ENCODE peak calls at places on chromosomes 4 and X, in eight cellular contexts. One of them, this sample, is unnamed.

GRCh38 chrX:131778269-131779218 is 234.7 kb downstream of the OR13H1 start:
- DNase-seq in HCT116: no peak
- DNase-seq in right lobe of liver: no peak
- DNase-seq in Peyer's patch: peak; percentile 72
- DNase-seq in tibial nerve: no peak
- DNase-seq in body of pancreas: peak; percentile 83
- DNase-seq in heart left ventricle: no peak
- DNase-seq in thyroid gland: no peak
- DNase-seq in this sample: no peak

GRCh38 chr4:77010841-77011354 is 61.3 kb downstream of the SEPTIN11 start:
- DNase-seq in thyroid gland: no peak
- DNase-seq in right lobe of liver: no peak
- DNase-seq in heart left ventricle: no peak
- DNase-seq in body of pancreas: no peak
- DNase-seq in Peyer's patch: no peak
- DNase-seq in HCT116: no peak
- DNase-seq in tibial nerve: no peak
- DNase-seq in this sample: peak; percentile 25

GRCh38 chr4:98470831-98471230 is 187.6 kb downstream of the TSPAN5 start:
- DNase-seq in Peyer's patch: no peak
- DNase-seq in tibial nerve: no peak
- DNase-seq in right lobe of liver: no peak
- DNase-seq in thyroid gland: no peak
- DNase-seq in HCT116: no peak
- DNase-seq in heart left ventricle: no peak
- DNase-seq in body of pancreas: no peak
- DNase-seq in this sample: peak; percentile 42

GRCh38 chr4:187666634-187667033 is 328.9 kb upstream of the ZFP42 start:
- DNase-seq in heart left ventricle: no peak
- DNase-seq in right lobe of liver: no peak
- DNase-seq in HCT116: no peak
- DNase-seq in Peyer's patch: no peak
- DNase-seq in tibial nerve: peak; percentile 5
- DNase-seq in body of pancreas: no peak
- DNase-seq in thyroid gland: no peak
- DNase-seq in this sample: no peak

GRCh38 chr4:145153181-145153903 is 27.0 kb downstream of the OTUD4 start:
- DNase-seq in body of pancreas: peak; percentile 18
- DNase-seq in right lobe of liver: no peak
- DNase-seq in heart left ventricle: no peak
- DNase-seq in Peyer's patch: no peak
- DNase-seq in HCT116: no peak
- DNase-seq in tibial nerve: no peak
- DNase-seq in thyroid gland: no peak
- DNase-seq in this sample: no peak

GRCh38 chrX:120566817-120567216 is 6.1 kb upstream of the CUL4B start:
- DNase-seq in heart left ventricle: no peak
- DNase-seq in thyroid gland: no peak
- DNase-seq in body of pancreas: peak; percentile 51
- DNase-seq in right lobe of liver: no peak
- DNase-seq in tibial nerve: no peak
- DNase-seq in Peyer's patch: no peak
- DNase-seq in HCT116: no peak
- DNase-seq in this sample: no peak

GRCh38 chrX:19193584-19193983 is 71.3 kb upstream of the ADGRG2 start:
- DNase-seq in Peyer's patch: no peak
- DNase-seq in body of pancreas: no peak
- DNase-seq in heart left ventricle: no peak
- DNase-seq in thyroid gland: no peak
- DNase-seq in tibial nerve: no peak
- DNase-seq in right lobe of liver: no peak
- DNase-seq in HCT116: no peak
- DNase-seq in this sample: no peak

GRCh38 chr4:83212041-83212851 is 72.4 kb downstream of the COQ2 start:
- DNase-seq in right lobe of liver: no peak
- DNase-seq in body of pancreas: peak; percentile 17
- DNase-seq in heart left ventricle: no peak
- DNase-seq in thyroid gland: peak; percentile 16
- DNase-seq in HCT116: no peak
- DNase-seq in Peyer's patch: peak; percentile 63
- DNase-seq in tibial nerve: no peak
- DNase-seq in this sample: no peak

GRCh38 chr4:118950929-118951570 is 62.4 kb downstream of the SYNPO2 start:
- DNase-seq in right lobe of liver: no peak
- DNase-seq in body of pancreas: no peak
- DNase-seq in thyroid gland: no peak
- DNase-seq in HCT116: no peak
- DNase-seq in Peyer's patch: no peak
- DNase-seq in tibial nerve: no peak
- DNase-seq in heart left ventricle: no peak
- DNase-seq in this sample: no peak

GRCh38 chr4:118953276-118953675 is 64.6 kb downstream of the SYNPO2 start:
- DNase-seq in thyroid gland: no peak
- DNase-seq in body of pancreas: no peak
- DNase-seq in tibial nerve: no peak
- DNase-seq in HCT116: no peak
- DNase-seq in Peyer's patch: no peak
- DNase-seq in heart left ventricle: no peak
- DNase-seq in right lobe of liver: no peak
- DNase-seq in this sample: no peak

GRCh38 chr4:118950224-118950623 is 61.6 kb downstream of the SYNPO2 start:
- DNase-seq in body of pancreas: no peak
- DNase-seq in tibial nerve: no peak
- DNase-seq in thyroid gland: no peak
- DNase-seq in heart left ventricle: no peak
- DNase-seq in HCT116: no peak
- DNase-seq in right lobe of liver: no peak
- DNase-seq in Peyer's patch: no peak
- DNase-seq in this sample: no peak

GRCh38 chr4:118947095-118947494 is 58.4 kb downstream of the SYNPO2 start:
- DNase-seq in body of pancreas: no peak
- DNase-seq in Peyer's patch: no peak
- DNase-seq in thyroid gland: no peak
- DNase-seq in HCT116: no peak
- DNase-seq in right lobe of liver: no peak
- DNase-seq in heart left ventricle: no peak
- DNase-seq in tibial nerve: no peak
- DNase-seq in this sample: no peak

DNA sequence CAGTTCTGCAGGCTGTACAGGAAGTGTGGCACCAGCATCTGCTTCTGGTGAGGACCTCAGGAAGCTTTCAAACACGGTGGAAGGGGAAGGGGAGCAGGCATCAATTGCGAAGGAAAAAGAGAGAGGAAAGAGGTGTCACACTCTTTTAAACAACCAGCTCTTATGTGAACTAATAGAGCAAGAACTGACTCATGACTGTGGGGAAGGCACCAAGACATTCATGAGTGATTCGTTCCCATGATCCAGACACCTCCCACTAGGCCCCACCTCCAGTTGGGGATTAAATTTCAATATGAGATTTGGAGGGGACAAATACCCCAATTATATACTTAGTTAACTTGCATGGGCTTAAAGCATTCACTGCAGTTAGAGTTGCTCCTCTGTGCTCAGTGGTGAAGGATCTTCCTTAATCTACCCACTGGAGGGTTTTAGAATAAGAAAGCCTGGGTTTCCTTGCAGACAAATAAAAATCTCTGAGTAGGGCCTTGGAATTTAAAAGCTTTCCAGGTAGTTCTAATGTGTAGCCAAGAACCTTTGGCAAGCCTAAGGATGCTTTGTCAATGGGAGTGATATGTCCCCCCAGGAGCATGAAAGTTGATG is 60.0 kb downstream of the SYNPO2 start:
- DNase-seq in tibial nerve: no peak
- DNase-seq in right lobe of liver: no peak
- DNase-seq in Peyer's patch: no peak
- DNase-seq in HCT116: no peak
- DNase-seq in heart left ventricle: no peak
- DNase-seq in thyroid gland: no peak
- DNase-seq in body of pancreas: no peak
- DNase-seq in this sample: no peak
- TF ChIP-seq POLR2A in tibial nerve: no peak
- TF ChIP-seq POLR2A in right lobe of liver: no peak
- TF ChIP-seq POLR2A in Peyer's patch: no peak
- TF ChIP-seq POLR2A in HCT116: no peak
- TF ChIP-seq POLR2A in heart left ventricle: no peak
- TF ChIP-seq POLR2A in thyroid gland: no peak
- TF ChIP-seq POLR2A in body of pancreas: no peak
- TF ChIP-seq POLR2A in this sample: no peak

DNA sequence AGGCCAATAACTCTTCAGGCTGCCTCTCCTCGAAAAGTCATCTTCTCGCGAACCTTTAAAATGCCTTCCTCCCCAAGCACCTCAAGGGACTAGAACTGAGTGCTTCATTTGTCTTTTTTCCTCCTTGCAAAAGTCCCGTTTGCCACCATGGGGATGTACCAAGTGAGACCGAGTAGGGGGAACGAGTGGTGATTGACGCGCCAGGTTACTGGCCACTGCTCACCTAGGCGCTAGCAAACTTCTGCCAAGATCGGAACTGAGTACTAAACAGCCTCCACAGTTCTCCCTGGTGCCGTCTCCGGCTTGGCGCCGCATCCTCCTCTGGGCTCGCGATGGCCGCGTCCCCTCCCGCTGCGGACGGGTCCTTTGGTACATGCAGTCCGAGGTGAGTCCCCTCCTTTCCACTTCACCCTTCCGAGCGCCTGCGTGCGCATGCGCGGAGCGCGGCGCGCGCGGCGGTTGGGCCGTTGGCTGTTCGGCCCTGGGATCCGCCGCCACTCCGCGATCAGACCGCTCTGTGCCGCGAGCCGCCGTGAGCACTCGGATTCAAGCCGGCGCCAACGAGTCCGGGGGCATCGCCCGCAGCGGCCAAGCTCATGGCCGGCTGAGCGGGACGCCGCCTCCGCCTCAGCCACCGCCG is at the start of gene CDK16:
- DNase-seq in heart left ventricle: peak; percentile 87
- DNase-seq in HCT116: peak; percentile 45
- DNase-seq in body of pancreas: peak; percentile 83
- DNase-seq in thyroid gland: peak; percentile 67
- DNase-seq in right lobe of liver: peak; percentile 89
- DNase-seq in tibial nerve: peak; percentile 45
- DNase-seq in Peyer's patch: peak; percentile 72
- DNase-seq in this sample: peak; percentile 35
- TF ChIP-seq POLR2A in heart left ventricle: peak; percentile 77
- TF ChIP-seq POLR2A in HCT116: peak; percentile 68
- TF ChIP-seq POLR2A in body of pancreas: peak; percentile 71
- TF ChIP-seq POLR2A in thyroid gland: peak; percentile 21
- TF ChIP-seq POLR2A in right lobe of liver: peak; percentile 88
- TF ChIP-seq POLR2A in tibial nerve: peak; percentile 78
- TF ChIP-seq POLR2A in Peyer's patch: peak; percentile 84
- TF ChIP-seq POLR2A in this sample: peak; percentile 85

GRCh38 chrX:153925739-153926593 is at the start of gene ARHGAP4:
- DNase-seq in thyroid gland: no peak
- DNase-seq in HCT116: peak; percentile 37
- DNase-seq in Peyer's patch: peak; percentile 33
- DNase-seq in tibial nerve: no peak
- DNase-seq in heart left ventricle: no peak
- DNase-seq in body of pancreas: no peak
- DNase-seq in right lobe of liver: no peak
- DNase-seq in this sample: no peak

GRCh38 chrX:153927686-153927935 is 1.5 kb upstream of the ARHGAP4 start:
- DNase-seq in heart left ventricle: no peak
- DNase-seq in HCT116: no peak
- DNase-seq in Peyer's patch: no peak
- DNase-seq in tibial nerve: no peak
- DNase-seq in right lobe of liver: no peak
- DNase-seq in thyroid gland: no peak
- DNase-seq in body of pancreas: no peak
- DNase-seq in this sample: no peak

GRCh38 chrX:153926594-153926862 is 464 bp upstream of the ARHGAP4 start:
- DNase-seq in HCT116: no peak
- DNase-seq in Peyer's patch: no peak
- DNase-seq in heart left ventricle: no peak
- DNase-seq in tibial nerve: no peak
- DNase-seq in thyroid gland: no peak
- DNase-seq in body of pancreas: no peak
- DNase-seq in right lobe of liver: no peak
- DNase-seq in this sample: no peak

GRCh38 chrX:153927936-153928760 is 2.1 kb upstream of the ARHGAP4 start:
- DNase-seq in HCT116: peak; percentile 93
- DNase-seq in Peyer's patch: peak; percentile 93
- DNase-seq in thyroid gland: peak; percentile 94
- DNase-seq in body of pancreas: peak; percentile 97
- DNase-seq in right lobe of liver: peak; percentile 98
- DNase-seq in tibial nerve: peak; percentile 76
- DNase-seq in heart left ventricle: peak; percentile 97
- DNase-seq in this sample: peak; percentile 99

DNA sequence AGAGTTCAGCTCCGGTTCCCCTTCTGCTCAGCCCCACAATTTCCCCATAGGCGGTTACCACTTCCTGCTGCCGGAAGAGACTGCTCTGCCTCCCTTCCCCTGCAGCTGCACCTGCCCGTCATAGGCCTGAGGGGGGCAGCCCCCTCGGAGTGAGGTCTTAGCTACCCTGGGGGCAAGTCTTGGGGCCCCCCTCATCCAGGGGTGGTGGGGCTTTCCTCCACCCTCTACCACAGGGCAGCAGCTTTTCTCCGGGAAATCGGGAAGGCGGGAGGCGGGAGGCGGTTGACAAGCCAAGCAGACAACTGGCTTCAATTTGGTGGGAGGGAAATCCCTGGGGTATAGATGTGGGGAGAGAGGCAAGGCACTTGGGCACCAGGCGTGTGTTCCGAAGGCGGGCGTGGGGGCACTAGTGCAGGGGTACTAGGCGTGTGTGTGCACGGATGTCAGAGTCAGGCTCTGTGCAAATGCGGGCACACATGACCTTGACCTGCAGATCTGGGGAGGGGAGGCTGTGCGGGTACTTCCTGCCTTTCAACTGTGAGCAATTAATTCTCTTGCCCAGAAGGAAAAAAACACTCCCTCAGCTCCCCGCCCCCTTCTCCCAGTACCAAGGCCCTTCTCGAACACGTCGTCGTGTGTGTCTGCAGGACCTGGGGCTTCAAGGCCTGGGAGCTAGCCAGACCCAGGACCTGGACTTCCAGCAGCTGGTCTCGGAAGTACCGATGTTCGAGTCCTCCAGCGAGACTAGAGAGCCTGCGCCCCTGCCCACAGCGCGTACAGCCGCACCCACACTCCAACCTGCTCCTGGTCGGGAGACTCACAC is 1.0 kb upstream of the ARHGAP4 start:
- DNase-seq in heart left ventricle: peak; percentile 76
- DNase-seq in HCT116: no peak
- DNase-seq in right lobe of liver: peak; percentile 77
- DNase-seq in tibial nerve: peak; percentile 12
- DNase-seq in thyroid gland: no peak
- DNase-seq in body of pancreas: peak; percentile 52
- DNase-seq in Peyer's patch: peak; percentile 90
- DNase-seq in this sample: no peak
- TF ChIP-seq POLR2A in heart left ventricle: no peak
- TF ChIP-seq POLR2A in HCT116: no peak
- TF ChIP-seq POLR2A in right lobe of liver: no peak
- TF ChIP-seq POLR2A in tibial nerve: no peak
- TF ChIP-seq POLR2A in thyroid gland: no peak
- TF ChIP-seq POLR2A in body of pancreas: no peak
- TF ChIP-seq POLR2A in Peyer's patch: no peak
- TF ChIP-seq POLR2A in this sample: peak; percentile 10

GRCh38 chrX:46543441-46543840 is 1.8 kb downstream of the ZNF674 start:
- DNase-seq in body of pancreas: no peak
- DNase-seq in right lobe of liver: no peak
- DNase-seq in thyroid gland: no peak
- DNase-seq in heart left ventricle: no peak
- DNase-seq in Peyer's patch: no peak
- DNase-seq in tibial nerve: no peak
- DNase-seq in HCT116: no peak
- DNase-seq in this sample: no peak

GRCh38 chrX:46549914-46550313 is 4.7 kb upstream of the ZNF674 start:
- DNase-seq in right lobe of liver: no peak
- DNase-seq in tibial nerve: no peak
- DNase-seq in HCT116: no peak
- DNase-seq in body of pancreas: no peak
- DNase-seq in Peyer's patch: no peak
- DNase-seq in heart left ventricle: no peak
- DNase-seq in thyroid gland: no peak
- DNase-seq in this sample: no peak

GRCh38 chrX:46547857-46548256 is 2.6 kb upstream of the ZNF674 start:
- DNase-seq in heart left ventricle: no peak
- DNase-seq in thyroid gland: no peak
- DNase-seq in body of pancreas: no peak
- DNase-seq in HCT116: peak; percentile 28
- DNase-seq in Peyer's patch: no peak
- DNase-seq in right lobe of liver: no peak
- DNase-seq in tibial nerve: no peak
- DNase-seq in this sample: no peak

DNA sequence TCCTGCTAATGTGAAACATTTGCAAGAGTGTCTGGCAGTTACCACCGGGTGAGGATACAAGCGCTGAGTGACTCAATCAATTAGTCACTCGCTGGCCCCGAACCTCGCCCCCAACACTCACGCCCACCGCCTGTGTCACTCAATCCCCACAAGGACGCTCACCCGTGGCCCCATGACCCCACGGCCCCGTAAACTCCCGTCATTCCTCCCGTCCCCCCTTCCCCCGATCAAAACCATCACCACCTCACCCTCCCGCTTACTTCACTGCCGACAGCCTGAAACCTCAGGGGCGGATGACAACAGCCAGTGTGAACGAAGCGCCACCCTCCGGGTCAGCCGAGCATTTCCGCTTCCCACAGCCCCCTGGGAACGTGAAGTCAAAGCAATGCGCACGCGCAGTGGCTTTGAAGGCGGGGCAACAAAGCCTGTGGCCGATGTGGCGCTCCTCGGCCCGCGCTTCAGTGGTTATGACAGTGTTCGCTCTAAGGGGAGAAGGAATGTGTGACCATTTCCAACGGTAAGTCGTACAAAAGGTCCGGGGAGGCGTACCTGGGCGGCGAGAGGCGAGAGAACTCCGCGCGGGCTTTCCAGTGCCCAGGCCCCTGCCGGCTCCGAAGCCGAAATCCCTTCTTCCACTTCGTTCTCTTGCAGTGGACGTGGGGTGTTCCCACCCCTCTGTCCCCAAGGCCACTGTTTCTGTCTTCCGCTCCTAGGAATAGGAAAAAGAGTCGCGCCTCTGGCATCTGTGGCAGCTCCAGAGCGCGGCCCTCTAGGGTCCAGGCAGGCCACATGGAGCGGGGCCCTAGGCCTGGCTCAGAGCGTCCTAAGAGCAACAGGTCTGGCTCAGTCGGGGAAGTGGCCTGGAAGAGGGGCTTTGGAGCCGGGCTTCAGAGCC is at the start of gene ZNF674:
- DNase-seq in body of pancreas: peak; percentile 93
- DNase-seq in HCT116: peak; percentile 84
- DNase-seq in tibial nerve: peak; percentile 83
- DNase-seq in right lobe of liver: peak; percentile 95
- DNase-seq in heart left ventricle: peak; percentile 97
- DNase-seq in Peyer's patch: peak; percentile 86
- DNase-seq in thyroid gland: peak; percentile 95
- DNase-seq in this sample: peak; percentile 29
- TF ChIP-seq POLR2A in body of pancreas: peak; percentile 75
- TF ChIP-seq POLR2A in HCT116: peak; percentile 46
- TF ChIP-seq POLR2A in tibial nerve: peak; percentile 50
- TF ChIP-seq POLR2A in right lobe of liver: peak; percentile 59
- TF ChIP-seq POLR2A in heart left ventricle: peak; percentile 60
- TF ChIP-seq POLR2A in Peyer's patch: peak; percentile 60
- TF ChIP-seq POLR2A in thyroid gland: peak; percentile 63
- TF ChIP-seq POLR2A in this sample: peak; percentile 83